ENCODE peak calls at places on chromosomes 7 and 10, in seven cellular contexts. V is fibroblast of the aortic adventitia; M is neuronal stem cell; B is fibroblast of mammary gland; Y is activated CD4-positive, alpha-beta memory T cell treated with anti-CD3 and anti-CD28 coated beads, Interleukin-2, amount 10 ng/mL, durations not matched to agents 7 days and 5 days; H is left ventricle myocardium inferior; I is nephron progenitor cell. Z is an unnamed sample.

GRCh38 chr7:131108212-131108980 is 219.3 kb upstream of the MKLN1 start:
- DNase-seq in B (peak), M (no peak), Y (peak), H (no peak), I (peak), V (peak), Z (no peak)

GRCh38 chr7:67636363-67637355 is 640.0 kb downstream of the TYW1 start:
- DNase-seq in B (no peak), H (no peak), M (no peak), Y (no peak), V (no peak), I (peak), Z (no peak)

GRCh38 chr10:72691470-72692056 is 380 bp upstream of the MCU start:
- DNase-seq in Y (no peak), M (peak), B (no peak), I (no peak), V (no peak), H (no peak), Z (no peak)

GRCh38 chr7:70353948-70354335 is 755.7 kb downstream of the AUTS2 start:
- DNase-seq in I (no peak), Y (no peak), B (no peak), V (no peak), M (no peak), H (no peak), Z (no peak)

GRCh38 chr10:114623155-114623554 is 34.9 kb downstream of the ABLIM1 start:
- DNase-seq in I (no peak), M (no peak), H (no peak), B (no peak), Y (no peak), V (no peak), Z (no peak)

GRCh38 chr10:124077216-124077615 is 16.2 kb downstream of the CHST15 start:
- DNase-seq in Y (no peak), M (no peak), I (peak), V (no peak), H (no peak), B (no peak), Z (no peak)

GRCh38 chr7:6708304-6708703 is 1.6 kb upstream of the ZNF12 start:
- DNase-seq in H (no peak), M (no peak), I (no peak), Y (no peak), V (no peak), B (no peak), Z (no peak)

GRCh38 chr7:84394219-84394618 is 199.6 kb upstream of the SEMA3A start:
- DNase-seq in H (no peak), V (no peak), M (no peak), I (no peak), B (no peak), Y (no peak), Z (no peak)

GRCh38 chr10:61606971-61607907 is 55.5 kb upstream of the CABCOCO1 start:
- DNase-seq in Y (no peak), M (no peak), B (peak), I (no peak), H (no peak), V (peak), Z (no peak)

GRCh38 chr7:146874722-146875121 is 758.1 kb downstream of the CNTNAP2 start:
- DNase-seq in I (no peak), M (no peak), H (no peak), V (no peak), Y (no peak), B (no peak), Z (no peak)

GRCh38 chr7:133237545-133237944 is 15.3 kb upstream of the EXOC4 start:
- DNase-seq in M (no peak), V (no peak), H (no peak), Y (no peak), B (no peak), I (no peak), Z (no peak)

Z was measured in activated effector memory CD4-positive, alpha-beta T cell treated with anti-CD3 and anti-CD28 coated beads, Interleukin-2, amount 50 U/mL, for 16 hours.